ENCODE peak calls at places on chromosomes 13 and 19, in ten cellular contexts. Q is CD4-positive, alpha-beta memory T cell; O is Peyer's patch; T is psoas muscle; P is left ventricle myocardium inferior; V is lung; Z is thoracic aorta; G is mesendoderm; K is SK-N-SH; N is cardiac muscle cell. F is an unnamed sample. For H3K4me1 and H3K36me3, the result is how much of the 10 kb centered on the place peaks cover.

GRCh38 chr13:33743438-33744368 is 74.2 kb upstream of the RFC3 start:
- DNase-seq in Q (peak), O (no peak), T (no peak), P (no peak), V (no peak), Z (no peak), G (peak), K (no peak), N (no peak), F (no peak)

GRCh38 chr19:51589511-51589910 is 18.4 kb downstream of the ZNF175 start:
- DNase-seq in Q (no peak), O (no peak), T (no peak), P (no peak), V (no peak), Z (no peak), G (no peak), K (no peak), N (no peak), F (no peak)

GRCh38 chr19:30406220-30406944 is 34.2 kb downstream of the ZNF536 start:
- DNase-seq in Q (no peak), O (no peak), T (no peak), P (peak), V (no peak), Z (no peak), G (peak), K (peak), N (peak), F (no peak)

GRCh38 chr13:30038884-30039283 is 188.5 kb upstream of the UBL3 start:
- DNase-seq in Q (no peak), O (no peak), T (no peak), P (no peak), V (no peak), Z (no peak), G (peak), K (no peak), N (no peak), F (no peak)

GRCh38 chr13:20127263-20127562 is 33.6 kb downstream of the GJA3 start:
- DNase-seq in Q (no peak), O (no peak), T (no peak), P (no peak), V (no peak), Z (no peak), G (peak), K (no peak), N (no peak), F (no peak)

GRCh38 chr19:37931941-37932655 is 25.1 kb downstream of the SIPA1L3 start:
- DNase-seq in Q (no peak), O (peak), T (peak), P (peak), V (peak), Z (peak), G (peak), K (no peak), N (peak), F (peak)

GRCh38 chr13:77516342-77516789 is 19.1 kb upstream of the SCEL start:
- DNase-seq in Q (no peak), O (no peak), T (no peak), P (no peak), V (no peak), Z (no peak), G (no peak), K (no peak), N (no peak), F (no peak)

GRCh38 chr13:27149702-27150101 is 21.9 kb downstream of the USP12 start:
- DNase-seq in Q (no peak), O (no peak), T (no peak), P (no peak), V (no peak), Z (no peak), G (no peak), K (no peak), N (no peak), F (no peak)

GRCh38 chr19:570315-570714 is 2.1 kb upstream of the BSG start:
- DNase-seq in Q (peak), O (no peak), T (no peak), P (no peak), V (no peak), Z (no peak), G (no peak), K (peak), N (no peak), F (no peak)

GRCh38 chr13:23991119-23991518 is 93.8 kb upstream of the C1QTNF9B start:
- DNase-seq in Q (no peak), O (no peak), T (no peak), P (no peak), V (no peak), Z (no peak), G (no peak), K (no peak), N (no peak), F (no peak)

GRCh38 chr19:38816131-38816750 is 3.5 kb upstream of the LGALS4 start:
- DNase-seq in Q (no peak), O (no peak), T (no peak), P (no peak), V (no peak), Z (no peak), G (no peak), K (peak), N (no peak), F (no peak)

GRCh38 chr13:21123956-21124355 is 52.4 kb downstream of the SKA3 start:
- DNase-seq in Q (no peak), O (no peak), T (no peak), P (no peak), V (no peak), Z (no peak), G (no peak), K (no peak), N (no peak), F (no peak)

GRCh38 chr13:112150352-112150751 is 83.4 kb downstream of the SOX1 start:
- DNase-seq in Q (no peak), O (no peak), T (no peak), P (no peak), V (peak), Z (no peak), G (no peak), K (no peak), N (peak), F (no peak)

GRCh38 chr13:101773062-101773461 is 320.6 kb downstream of the ITGBL1 start:
- DNase-seq in Q (no peak), O (no peak), T (no peak), P (no peak), V (no peak), Z (no peak), G (peak), K (peak), N (no peak), F (no peak)

GRCh38 chr13:79973533-79973963 is 367.4 kb downstream of the SPRY2 start:
- DNase-seq in Q (no peak), O (no peak), T (no peak), P (peak), V (no peak), Z (no peak), G (peak), K (peak), N (no peak), F (no peak)

GRCh38 chr19:12786149-12786870 is 5.0 kb upstream of the JUNB start:
- DNase-seq in Q (no peak), O (peak), T (peak), P (peak), V (peak), Z (no peak), G (no peak), K (peak), N (no peak), F (peak)

GRCh38 chr13:77417897-77418296 is 91.0 kb upstream of the MYCBP2 start:
- DNase-seq in Q (no peak), O (no peak), T (no peak), P (no peak), V (no peak), Z (no peak), G (no peak), K (no peak), N (no peak), F (no peak)

GRCh38 chr13:112056284-112056727 is 10.6 kb upstream of the SOX1 start:
- DNase-seq in Q (no peak), O (no peak), T (no peak), P (no peak), V (no peak), Z (no peak), G (no peak), K (peak), N (no peak), F (no peak)

GRCh38 chr13:110396913-110397379 is 89.9 kb downstream of the COL4A2 start:
- DNase-seq in Q (no peak), O (no peak), T (peak), P (peak), V (peak), Z (peak), G (no peak), K (no peak), N (no peak), F (peak)

GRCh38 chr19:31139871-31140505 is 209.2 kb downstream of the TSHZ3 start:
- DNase-seq in Q (no peak), O (no peak), T (no peak), P (no peak), V (no peak), Z (no peak), G (no peak), K (no peak), N (no peak), F (no peak)

GRCh38 chr19:1945899-1946298 is 4.9 kb downstream of the CSNK1G2 start:
- DNase-seq in Q (no peak), O (peak), T (no peak), P (no peak), V (peak), Z (no peak), G (peak), K (peak), N (peak), F (no peak)

GRCh38 chr13:75312884-75313520 is 169.0 kb downstream of the TBC1D4 start:
- DNase-seq in Q (peak), O (no peak), T (no peak), P (no peak), V (no peak), Z (no peak), G (no peak), K (no peak), N (no peak), F (no peak)

GRCh38 chr13:52411629-52412028 is 5.7 kb upstream of the THSD1 start:
- DNase-seq in Q (no peak), O (no peak), T (no peak), P (no peak), V (no peak), Z (no peak), G (no peak), K (no peak), N (no peak), F (no peak)

GRCh38 chr13:90618133-90618532 is 729.4 kb upstream of the MIR17HG start:
- DNase-seq in Q (no peak), O (no peak), T (no peak), P (no peak), V (no peak), Z (no peak), G (peak), K (no peak), N (no peak), F (no peak)

GRCh38 chr13:30510811-30511371 is 45.2 kb upstream of the HMGB1 start:
- DNase-seq in Q (no peak), O (no peak), T (no peak), P (no peak), V (no peak), Z (no peak), G (no peak), K (no peak), N (no peak), F (no peak)

GRCh38 chr13:102658678-102659077 is 36.2 kb downstream of the METTL21C start:
- DNase-seq in Q (no peak), O (no peak), T (no peak), P (no peak), V (no peak), Z (no peak), G (no peak), K (no peak), N (no peak), F (no peak)

GRCh38 chr13:51007216-51007615 is 97.6 kb downstream of the RNASEH2B start:
- DNase-seq in Q (no peak), O (no peak), T (no peak), P (no peak), V (no peak), Z (no peak), G (no peak), K (no peak), N (no peak), F (no peak)

GRCh38 chr19:6069268-6069771 is 41.0 kb downstream of the RFX2 start:
- DNase-seq in Q (peak), O (no peak), T (no peak), P (no peak), V (no peak), Z (no peak), G (no peak), K (no peak), N (no peak), F (no peak)

GRCh38 chr13:94351292-94352000 is 128.0 kb downstream of the DCT start:
- DNase-seq in Q (no peak), O (no peak), T (no peak), P (no peak), V (no peak), Z (no peak), G (no peak), K (no peak), N (no peak), F (no peak)

GRCh38 chr13:39493966-39494365 is 109.0 kb downstream of the LHFPL6 start:
- DNase-seq in Q (no peak), O (no peak), T (no peak), P (no peak), V (no peak), Z (no peak), G (no peak), K (no peak), N (no peak), F (no peak)
- H3K4me1 ChIP-seq in Q (under half), O (under half), T (under half), P (half or more), V (under half), Z (under half), G (under half), K (under half), N (under half), F (under half)

GRCh38 chr19:16871870-16872269 is 16.9 kb upstream of the F2RL3 start:
- DNase-seq in Q (no peak), O (no peak), T (no peak), P (no peak), V (no peak), Z (no peak), G (no peak), K (no peak), N (no peak), F (no peak)

GRCh38 chr19:16872728-16873127 is 16.1 kb upstream of the F2RL3 start:
- DNase-seq in Q (no peak), O (no peak), T (no peak), P (no peak), V (no peak), Z (no peak), G (no peak), K (no peak), N (no peak), F (no peak)

GRCh38 chr19:16867211-16867610 is 21.6 kb upstream of the F2RL3 start:
- DNase-seq in Q (no peak), O (no peak), T (no peak), P (no peak), V (no peak), Z (no peak), G (no peak), K (no peak), N (no peak), F (no peak)

GRCh38 chr19:16869331-16869972 is 19.3 kb upstream of the F2RL3 start:
- DNase-seq in Q (no peak), O (no peak), T (no peak), P (no peak), V (no peak), Z (no peak), G (no peak), K (no peak), N (no peak), F (no peak)

DNA sequence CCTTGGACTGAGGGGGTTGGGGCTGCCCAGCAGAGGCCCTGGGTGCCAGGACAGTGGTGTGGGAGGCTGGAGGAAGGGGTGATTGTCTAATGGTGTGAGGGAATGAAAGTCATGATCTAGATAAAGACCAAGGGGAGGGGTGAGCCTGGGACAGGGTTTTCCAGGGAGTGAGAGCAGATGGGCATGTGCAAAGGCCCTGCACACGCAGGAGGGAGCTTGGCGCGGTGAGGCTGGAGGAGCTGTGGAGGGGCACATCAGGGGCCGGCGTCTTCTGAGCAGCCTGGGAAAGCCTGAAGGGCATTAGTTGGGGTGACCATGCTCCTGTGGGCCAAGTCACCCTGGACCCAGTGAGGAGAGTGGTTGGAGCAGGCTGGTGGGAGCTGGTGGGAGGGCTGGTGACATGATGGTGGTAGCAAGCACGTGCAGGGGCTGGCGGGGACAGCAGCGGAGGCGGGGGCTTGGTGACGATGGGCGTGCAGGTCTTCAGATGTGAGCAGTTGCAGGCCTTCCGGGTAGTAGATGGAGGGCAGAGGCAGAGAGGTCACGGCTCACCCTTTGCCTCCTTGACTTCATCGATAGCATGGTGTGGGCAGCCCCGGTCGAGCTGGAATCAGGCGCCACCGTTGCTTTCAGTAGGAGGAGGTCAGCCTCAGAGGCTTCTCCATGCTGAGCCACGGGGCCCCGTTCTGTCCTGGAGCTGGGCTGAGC is 20.2 kb upstream of the F2RL3 start:
- DNase-seq in Q (no peak), O (no peak), T (no peak), P (no peak), V (no peak), Z (no peak), G (no peak), K (no peak), N (no peak), F (no peak)
- H3K36me3 ChIP-seq in Q (under half), O (under half), T (under half), P (half or more), V (half or more), Z (half or more), G (under half), K (under half), N (under half), F (half or more)

GRCh38 chr13:46369506-46370268 is 17.4 kb downstream of the RUBCNL start:
- DNase-seq in Q (no peak), O (no peak), T (no peak), P (no peak), V (no peak), Z (no peak), G (no peak), K (no peak), N (no peak), F (no peak)
- H3K27ac ChIP-seq in Q (no peak), O (peak), T (no peak), P (no peak), V (peak), Z (peak), G (no peak), K (no peak), N (no peak), F (no peak)

GRCh38 chr13:97261254-97262015 is 39.3 kb downstream of the MBNL2 start:
- DNase-seq in Q (peak), O (no peak), T (no peak), P (no peak), V (no peak), Z (no peak), G (no peak), K (no peak), N (no peak), F (no peak)
- H3K4me1 ChIP-seq in Q (half or more), O (half or more), T (half or more), P (half or more), V (under half), Z (half or more), G (under half), K (under half), N (under half), F (half or more)

GRCh38 chr19:4548238-4548584 is 8.4 kb upstream of the LRG1 start:
- DNase-seq in Q (no peak), O (no peak), T (no peak), P (no peak), V (no peak), Z (no peak), G (no peak), K (peak), N (no peak), F (no peak)
- H3K36me3 ChIP-seq in Q (under half), O (under half), T (under half), P (under half), V (under half), Z (under half), G (under half), K (under half), N (under half), F (under half)

DNA sequence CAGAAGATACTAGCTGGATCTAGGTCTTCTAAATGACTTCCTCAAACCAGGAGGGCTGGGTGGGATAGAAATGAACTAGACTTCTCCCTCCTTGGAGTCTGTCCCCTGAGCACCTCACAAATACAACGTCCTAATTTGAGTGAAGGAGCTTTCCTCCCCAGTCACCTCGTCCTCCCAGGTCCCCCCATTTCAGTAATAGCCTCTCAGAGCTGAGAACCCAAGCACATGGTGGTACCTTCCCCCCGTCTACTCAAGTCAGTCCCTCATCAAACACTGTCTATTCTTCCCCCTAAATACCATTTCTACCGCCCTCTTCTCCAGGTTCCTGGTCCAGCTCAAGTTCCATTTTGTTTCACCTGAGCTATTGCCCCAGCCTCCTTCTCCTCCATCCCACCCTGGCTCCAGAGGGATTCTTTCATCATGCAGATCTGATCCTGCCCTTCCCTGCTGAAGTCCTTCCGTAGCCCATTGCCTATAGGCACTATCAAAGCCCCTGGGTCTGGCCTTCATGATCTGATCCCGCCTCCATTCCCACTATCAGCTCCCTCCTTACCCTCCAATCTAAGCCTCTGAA is 5.3 kb upstream of the PRKCG start:
- DNase-seq in Q (no peak), O (no peak), T (peak), P (no peak), V (no peak), Z (no peak), G (no peak), K (peak), N (no peak), F (no peak)
- H3K27ac ChIP-seq in Q (no peak), O (no peak), T (no peak), P (no peak), V (no peak), Z (no peak), G (no peak), K (no peak), N (no peak), F (no peak)

GRCh38 chr19:56107626-56108351 is 13.3 kb downstream of the ZNF787 start:
- DNase-seq in Q (no peak), O (no peak), T (no peak), P (no peak), V (no peak), Z (no peak), G (no peak), K (no peak), N (no peak), F (no peak)
- H3K4me1 ChIP-seq in Q (under half), O (half or more), T (half or more), P (half or more), V (half or more), Z (half or more), G (under half), K (under half), N (under half), F (half or more)

F was measured in pancreas.